ENCODE peak calls at places on chromosomes 7 and 10, in nine cellular contexts. C is cerebellar cortex, Q is kidney, U is islet precursor cell, O is AG10803, B is tibial artery, P is NCI-H345, A is EL, S is fibroblast of pulmonary artery. V is an unnamed sample.
A peak's percentile ranks its signal among the peaks of the same experiment; 100 is the strongest.

GRCh38 chr10:6701289-6701688 is 121.2 kb upstream of the PRKCQ start:
- DNase-seq in P (no peak), O (no peak), S (no peak), A (no peak), C (peak; percentile 9), B (no peak), U (peak; percentile 42), Q (no peak), V (no peak)

GRCh38 chr10:97321032-97321806 is 2.1 kb downstream of the FRAT1 start:
- DNase-seq in U (peak; percentile 58), S (no peak), B (peak; percentile 66), O (no peak), P (peak; percentile 66), C (no peak), A (no peak), Q (peak; percentile 79), V (peak; percentile 53)

GRCh38 chr7:41220275-41220674 is 482.6 kb downstream of the INHBA start:
- DNase-seq in P (no peak), S (no peak), B (no peak), O (no peak), U (no peak), C (no peak), A (no peak), Q (no peak), V (no peak)

GRCh38 chr10:119521443-119522204 is 20.9 kb downstream of the RGS10 start:
- DNase-seq in Q (no peak), A (peak; percentile 91), P (no peak), B (no peak), U (peak; percentile 86), S (peak; percentile 73), C (no peak), O (peak; percentile 82), V (no peak)

GRCh38 chr10:128061306-128062300 is 64.6 kb downstream of the MKI67 start:
- DNase-seq in C (no peak), A (no peak), O (no peak), S (no peak), Q (peak; percentile 24), U (no peak), B (no peak), P (no peak), V (no peak)

GRCh38 chr10:110206988-110207804 is at the start of gene MXI1:
- DNase-seq in A (peak; percentile 80), C (peak; percentile 95), P (peak; percentile 45), U (peak; percentile 93), O (peak; percentile 82), B (peak; percentile 81), Q (peak; percentile 85), S (peak; percentile 87), V (peak; percentile 85)

GRCh38 chr7:66205736-66206080 is 574 bp downstream of the TPST1 start:
- DNase-seq in S (no peak), B (no peak), Q (no peak), C (peak; percentile 28), P (peak; percentile 14), U (no peak), O (no peak), A (no peak), V (no peak)

GRCh38 chr10:122703483-122704448 is 4.1 kb upstream of the C10orf120 start:
- DNase-seq in P (peak; percentile 72), U (peak; percentile 87), Q (peak; percentile 86), B (peak; percentile 61), A (peak; percentile 50), O (peak; percentile 62), S (peak; percentile 69), C (peak; percentile 50), V (peak; percentile 61)

GRCh38 chr10:47404446-47404845 is 20.4 kb upstream of the ZNF488 start:
- DNase-seq in Q (peak; percentile 62), O (no peak), C (no peak), S (no peak), U (peak; percentile 81), P (no peak), B (no peak), A (no peak), V (no peak)

GRCh38 chr7:26625286-26625685 is 239.1 kb downstream of the SKAP2 start:
- DNase-seq in B (no peak), S (no peak), O (no peak), A (no peak), C (no peak), U (no peak), Q (no peak), P (no peak), V (no peak)

GRCh38 chr7:13169356-13169755 is 481.9 kb downstream of the ARL4A start:
- DNase-seq in U (no peak), O (no peak), C (no peak), Q (no peak), P (no peak), B (no peak), A (no peak), S (no peak), V (no peak)

GRCh38 chr7:90877201-90877600 is 281.1 kb downstream of the CDK14 start:
- DNase-seq in U (no peak), C (no peak), Q (no peak), S (no peak), O (no peak), P (no peak), A (no peak), B (no peak), V (no peak)

GRCh38 chr7:33698692-33699128 is 206.6 kb upstream of the BMPER start:
- DNase-seq in Q (no peak), A (no peak), C (no peak), P (no peak), U (no peak), O (no peak), B (no peak), S (no peak), V (no peak)

GRCh38 chr7:272108-272615 is 17.8 kb upstream of the FOXL3 start:
- DNase-seq in O (no peak), U (no peak), C (no peak), P (no peak), B (no peak), A (no peak), Q (peak; percentile 50), S (no peak), V (no peak)

GRCh38 chr7:101518348-101518747 is 110.7 kb downstream of the MYL10 start:
- DNase-seq in P (no peak), A (peak; percentile 18), S (no peak), C (no peak), B (no peak), U (no peak), Q (no peak), O (peak; percentile 42), V (no peak)

GRCh38 chr10:132001238-132001977 is 19.7 kb upstream of the BNIP3 start:
- DNase-seq in Q (no peak), U (no peak), B (no peak), A (no peak), C (peak; percentile 48), O (peak; percentile 60), S (peak; percentile 56), P (peak; percentile 18), V (peak; percentile 53)

GRCh38 chr10:63521389-63522128 is at the start of gene REEP3:
- DNase-seq in U (peak; percentile 86), C (peak; percentile 85), B (peak; percentile 64), O (peak; percentile 78), A (peak; percentile 75), Q (peak; percentile 90), P (peak; percentile 66), S (peak; percentile 74), V (peak; percentile 92)

GRCh38 chr10:13977861-13978843 is 352.6 kb downstream of the FRMD4A start:
- DNase-seq in P (no peak), S (peak; percentile 93), B (no peak), O (peak; percentile 97), Q (no peak), U (no peak), C (no peak), A (peak; percentile 86), V (no peak)

GRCh38 chr10:86170255-86171153 is 196.1 kb downstream of the GRID1 start:
- DNase-seq in S (no peak), B (peak; percentile 15), C (no peak), A (no peak), P (no peak), O (no peak), Q (no peak), U (no peak), V (no peak)

GRCh38 chr10:4022473-4022872 is 237.5 kb upstream of the KLF6 start:
- DNase-seq in A (peak; percentile 18), Q (no peak), S (no peak), C (no peak), P (no peak), O (no peak), B (no peak), U (no peak), V (no peak)

GRCh38 chr10:133379152-133379800 is at the start of gene PAOX:
- DNase-seq in Q (peak; percentile 94), S (peak; percentile 67), A (peak; percentile 66), B (peak; percentile 57), U (peak; percentile 79), P (peak; percentile 19), C (peak; percentile 48), O (peak; percentile 49), V (peak; percentile 92)

GRCh38 chr10:75468612-75469011 is 37.2 kb downstream of the LRMDA start:
- DNase-seq in U (no peak), S (no peak), C (no peak), P (no peak), O (no peak), B (peak; percentile 44), A (no peak), Q (no peak), V (no peak)

GRCh38 chr10:77332256-77332655 is 305.4 kb downstream of the KCNMA1 start:
- DNase-seq in C (no peak), O (no peak), A (no peak), P (no peak), B (no peak), Q (no peak), U (no peak), S (no peak), V (no peak)

GRCh38 chr10:70124415-70124814 is 8.2 kb downstream of the AIFM2 start:
- DNase-seq in U (no peak), C (no peak), P (no peak), O (no peak), Q (no peak), B (no peak), A (no peak), S (no peak), V (no peak)

GRCh38 chr7:90579181-90579688 is 16.9 kb upstream of the CDK14 start:
- DNase-seq in U (peak; percentile 75), S (peak; percentile 97), O (peak; percentile 95), C (no peak), B (no peak), Q (no peak), P (no peak), A (peak; percentile 63), V (no peak)

GRCh38 chr10:86304436-86304835 is 62.2 kb downstream of the GRID1 start:
- DNase-seq in S (no peak), P (no peak), O (no peak), A (no peak), Q (no peak), C (no peak), U (no peak), B (no peak), V (no peak)